ENCODE peak calls at places on chromosomes 5 and 9, in five cellular contexts. D is HepG2, V is K562, J is H1, L is GM12878. U is an unnamed sample.

GRCh38 chr9:126494746-126495145 is 119.0 kb upstream of the LMX1B start:
- DNase-seq in V (no peak), L (no peak), D (no peak), J (no peak), U (no peak)

GRCh38 chr9:105385372-105385985 is 62.4 kb upstream of the FSD1L start:
- DNase-seq in D (no peak), V (peak), L (peak), J (no peak), U (no peak)

GRCh38 chr5:151285683-151286082 is 17.9 kb downstream of the SLC36A3 start:
- DNase-seq in L (no peak), J (no peak), V (no peak), D (no peak), U (no peak)

GRCh38 chr5:68285075-68285827 is 69.7 kb downstream of the PIK3R1 start:
- DNase-seq in J (no peak), D (peak), L (no peak), V (no peak), U (no peak)

GRCh38 chr5:93158841-93159240 is 422.2 kb downstream of the NR2F1-AS1 start:
- DNase-seq in V (no peak), D (no peak), L (no peak), J (no peak), U (no peak)

GRCh38 chr5:75051217-75051751 is 1.1 kb downstream of the GCNT4 start:
- DNase-seq in L (no peak), D (no peak), V (no peak), J (no peak), U (no peak)

GRCh38 chr5:10632110-10632903 is 68.4 kb downstream of the ANKRD33B start:
- DNase-seq in D (no peak), L (peak), V (no peak), J (no peak), U (peak)

GRCh38 chr5:138725153-138725884 is 27.9 kb upstream of the CTNNA1 start:
- DNase-seq in D (peak), J (peak), V (no peak), L (no peak), U (peak)

GRCh38 chr5:172903790-172904189 is 55.4 kb upstream of the RPL26L1 start:
- DNase-seq in J (no peak), D (no peak), L (no peak), V (no peak), U (peak)

GRCh38 chr9:105911104-105911911 is 217.0 kb downstream of the TMEM38B start:
- DNase-seq in J (peak), V (no peak), L (no peak), D (peak), U (no peak)

GRCh38 chr5:74026310-74026709 is 400.3 kb downstream of the ARHGEF28 start:
- DNase-seq in V (no peak), L (no peak), J (no peak), D (no peak), U (no peak)

GRCh38 chr5:80255752-80256479 is at the start of gene SERINC5:
- DNase-seq in L (no peak), J (no peak), D (peak), V (peak), U (peak)

GRCh38 chr5:67490543-67491321 is 294.1 kb upstream of the CD180 start:
- DNase-seq in L (no peak), D (no peak), V (no peak), J (no peak), U (no peak)

GRCh38 chr9:136100700-136101614 is 5.9 kb upstream of the NACC2 start:
- DNase-seq in D (no peak), J (no peak), L (no peak), V (peak), U (no peak)

GRCh38 chr9:37693265-37693664 is 42.5 kb downstream of the FRMPD1 start:
- DNase-seq in J (no peak), V (no peak), D (no peak), L (no peak), U (no peak)

GRCh38 chr5:74673011-74673790 is 11.8 kb upstream of the HEXB start:
- DNase-seq in L (no peak), V (no peak), J (no peak), D (peak), U (peak)

GRCh38 chr5:18141260-18141659 is 507.0 kb downstream of the TAF11L14 start:
- DNase-seq in J (no peak), D (no peak), V (no peak), L (no peak), U (no peak)

GRCh38 chr5:91307023-91307422 is 76.1 kb downstream of the ARRDC3 start:
- DNase-seq in D (no peak), J (no peak), L (no peak), V (no peak), U (no peak)

GRCh38 chr5:14268738-14269137 is 125.6 kb downstream of the TRIO start:
- DNase-seq in L (no peak), D (no peak), V (no peak), J (no peak), U (no peak)

GRCh38 chr9:87184956-87185642 is 237.8 kb upstream of the GAS1 start:
- DNase-seq in D (no peak), L (no peak), V (no peak), J (no peak), U (no peak)

GRCh38 chr5:71924980-71925379 is 182.3 kb upstream of the MAP1B start:
- DNase-seq in L (no peak), D (no peak), V (no peak), J (no peak), U (no peak)

GRCh38 chr9:38358390-38359296 is 33.9 kb upstream of the ALDH1B1 start:
- DNase-seq in J (no peak), D (peak), L (no peak), V (no peak), U (no peak)

GRCh38 chr9:129867138-129868032 is 32.1 kb downstream of the USP20 start:
- DNase-seq in V (no peak), J (no peak), L (no peak), D (no peak), U (no peak)

GRCh38 chr5:531101-531748 is 7.0 kb upstream of the SLC9A3 start:
- DNase-seq in J (no peak), D (no peak), L (no peak), V (no peak), U (no peak)

GRCh38 chr5:96080557-96080956 is 118.9 kb upstream of the ELL2 start:
- DNase-seq in D (no peak), L (no peak), V (no peak), J (no peak), U (no peak)

GRCh38 chr5:4647056-4647455 is 493.1 kb upstream of the ADAMTS16 start:
- DNase-seq in V (no peak), D (no peak), L (no peak), J (no peak), U (no peak)

GRCh38 chr5:28473531-28474107 is 1435.2 kb upstream of the CDH9 start:
- DNase-seq in J (no peak), V (no peak), D (peak), L (no peak), U (no peak)

GRCh38 chr9:6715755-6716643 is 41.8 kb upstream of the KDM4C start:
- DNase-seq in J (no peak), L (peak), V (no peak), D (peak), U (peak)

DNA sequence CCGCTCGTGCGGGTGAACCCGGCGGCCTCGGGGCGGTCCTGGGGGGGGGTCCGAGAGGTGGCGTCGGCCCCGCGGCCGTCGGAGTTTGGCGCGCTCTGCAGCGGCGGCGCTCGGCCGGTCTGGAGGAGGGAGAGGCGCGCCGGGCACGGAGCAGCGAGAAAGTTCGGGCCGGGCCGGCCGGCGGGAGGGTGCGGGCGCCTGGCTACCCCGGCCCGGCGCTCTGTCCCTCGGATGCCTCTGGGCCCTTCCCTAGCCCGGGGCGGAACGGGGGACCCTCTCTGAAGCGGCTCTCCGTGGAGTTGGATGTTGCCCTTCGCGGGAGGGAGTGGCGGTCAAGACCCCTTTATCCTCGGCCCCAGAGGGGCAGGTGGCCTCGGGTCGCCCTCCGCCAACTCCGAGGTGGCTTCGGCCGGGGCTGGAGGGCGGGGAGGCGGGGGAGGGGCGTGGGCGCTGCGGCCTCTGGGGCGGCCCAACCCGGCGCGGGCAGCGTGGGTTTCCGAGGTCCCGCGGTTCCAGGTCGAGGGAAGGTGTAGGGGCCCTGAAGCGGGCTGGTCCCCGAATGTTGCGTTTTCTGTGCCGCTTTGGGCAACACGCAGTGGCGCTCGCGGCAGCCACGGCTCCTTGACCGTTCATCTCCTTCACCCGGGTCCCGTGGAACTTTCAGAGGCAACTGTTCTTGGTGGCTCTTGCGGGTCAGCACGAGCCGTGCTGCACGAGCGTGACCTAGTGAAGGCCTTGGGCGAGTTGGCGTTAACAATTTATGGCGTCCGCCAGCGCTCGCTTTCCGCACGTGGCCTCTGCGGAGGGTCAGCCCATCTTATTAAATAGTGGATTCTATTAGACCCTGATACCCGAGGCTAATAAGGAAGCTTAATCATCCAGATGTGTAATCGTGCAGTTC is 290.5 kb downstream of the DOCK8 start:
- DNase-seq in V (peak), J (no peak), D (no peak), L (no peak), U (no peak)
- TF ChIP-seq EZH2 in V (no peak), J (no peak), D (no peak), L (no peak), U (no peak)

GRCh38 chr5:57338068-57338848 is 144.4 kb downstream of the ACTBL2 start:
- DNase-seq in D (peak), J (no peak), L (no peak), V (peak), U (peak)

GRCh38 chr5:57334475-57334874 is 148.1 kb downstream of the ACTBL2 start:
- DNase-seq in D (no peak), V (no peak), J (no peak), L (no peak), U (no peak)

GRCh38 chr5:57332350-57332749 is 150.3 kb downstream of the ACTBL2 start:
- DNase-seq in V (no peak), D (no peak), J (no peak), L (no peak), U (no peak)

GRCh38 chr5:57338849-57339340 is 143.7 kb downstream of the ACTBL2 start:
- DNase-seq in L (no peak), J (no peak), V (no peak), D (no peak), U (no peak)

DNA sequence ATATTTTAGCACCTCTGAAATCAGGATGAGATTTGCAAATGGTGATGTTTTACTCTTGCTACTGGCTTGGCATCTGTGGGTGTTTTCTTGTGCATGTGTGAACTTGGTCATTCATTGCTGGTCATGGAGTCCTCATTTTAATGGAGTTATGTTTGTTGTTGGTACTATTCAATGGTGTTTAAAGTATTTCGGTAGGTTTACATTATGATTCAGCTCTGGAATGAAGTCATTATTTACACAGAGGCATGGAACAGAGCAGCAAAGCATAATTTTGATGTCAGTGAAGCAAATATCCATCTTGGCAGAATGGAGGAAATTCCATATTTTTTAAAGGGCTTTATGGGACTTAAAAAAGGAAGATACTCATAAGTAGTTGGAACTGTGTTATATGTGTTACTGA is 147.5 kb downstream of the ACTBL2 start:
- DNase-seq in J (no peak), L (no peak), D (peak), V (no peak), U (no peak)
- TF ChIP-seq SP1 in J (no peak), L (no peak), D (no peak), V (no peak), U (no peak)

DNA sequence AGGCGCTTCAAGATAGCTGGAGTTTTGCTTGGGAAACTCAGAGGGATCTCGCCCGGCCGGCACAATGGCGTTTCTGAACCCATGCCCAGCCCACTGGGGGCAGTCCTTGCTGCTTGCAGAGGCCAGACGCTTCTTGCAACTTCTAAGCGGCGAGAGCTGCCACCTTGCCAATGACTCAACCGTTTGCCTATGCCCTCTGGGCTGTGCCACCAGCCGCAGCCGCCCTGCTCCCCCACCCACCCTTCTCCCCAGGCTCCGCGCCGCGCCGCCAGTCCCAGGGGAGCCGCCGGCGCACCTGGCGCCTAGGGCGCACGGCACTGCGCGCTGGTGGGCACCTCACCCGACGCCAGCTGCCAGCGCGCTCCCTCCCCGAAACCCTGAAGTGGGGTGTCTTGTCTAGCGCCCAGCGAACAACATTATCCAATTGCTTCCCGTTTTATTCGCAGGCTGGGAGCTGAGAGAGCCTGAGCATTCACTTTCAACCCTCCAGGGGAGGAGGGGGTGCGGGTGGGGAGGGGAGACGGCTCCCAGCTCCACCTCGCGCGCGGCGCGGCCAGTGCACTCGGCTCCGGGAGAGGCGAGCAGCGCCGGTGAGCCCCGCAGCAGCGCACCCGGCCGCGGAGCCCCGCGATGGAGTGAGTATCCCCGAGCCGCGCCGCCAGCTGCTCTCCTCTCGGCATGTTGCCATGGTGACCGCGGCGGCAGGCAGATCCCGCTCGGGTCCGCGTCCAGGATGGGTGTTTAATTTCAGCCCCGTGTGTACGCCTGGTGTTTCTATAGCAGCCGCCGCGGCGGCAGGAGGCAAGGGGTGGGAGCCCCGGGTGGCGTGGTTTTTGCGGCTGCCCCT is 139.5 kb upstream of the PALM2AKAP2 start:
- DNase-seq in J (no peak), V (no peak), D (no peak), L (no peak), U (no peak)
- TF ChIP-seq EZH2 in J (peak), V (no peak), D (no peak), L (no peak), U (no peak)

DNA sequence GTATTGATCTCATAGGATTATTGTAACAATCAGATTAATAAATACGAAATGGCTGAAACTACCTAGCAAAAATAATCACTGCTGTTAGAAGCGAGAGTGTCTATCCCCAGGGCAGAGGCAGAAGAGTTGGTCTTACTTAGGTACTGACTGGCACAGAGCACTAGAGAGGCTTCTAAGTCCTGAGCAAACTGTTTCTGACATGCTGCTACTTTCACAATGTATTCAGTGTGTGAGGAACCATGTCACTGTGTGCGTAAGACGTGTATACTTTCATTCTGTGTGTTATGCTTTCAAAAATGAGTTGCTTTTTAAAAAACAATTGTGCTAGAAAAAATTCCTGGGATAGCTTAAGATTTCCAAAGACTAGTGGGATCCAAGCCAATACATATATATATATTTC is 5.5 kb upstream of the KLHL9 start:
- DNase-seq in V (no peak), D (no peak), J (no peak), L (no peak), U (no peak)
- TF ChIP-seq SP1 in V (no peak), D (no peak), J (no peak), L (no peak), U (no peak)

GRCh38 chr5:126967808-126968466 is 62.4 kb downstream of the MARCHF3 start:
- DNase-seq in L (no peak), J (no peak), D (no peak), V (no peak), U (no peak)
- TF ChIP-seq EZH2 in L (no peak), J (no peak), D (no peak), V (no peak), U (no peak)

U was measured in HCT116.